ENCODE peak calls at places on chromosomes 12 and 14, in eight cellular contexts. L is tibial nerve, A is activated T-cell treated with anti-CD3 and anti-CD28 coated beads for 1 hour, M is hypothalamus, H is NCI-H1694 treated with DMSO at 0.1 percent for 48 hours, P is iris pigment epithelial cell, S is choroid plexus epithelial cell, W is hepatic stellate cell. X is an unnamed sample.

GRCh38 chr12:50647479-50647878 is 116.4 kb upstream of the ATF1 start:
- DNase-seq in L (no peak), A (no peak), M (no peak), H (no peak), P (peak), S (no peak), W (no peak), X (no peak)

GRCh38 chr14:58296731-58297130 is 1.6 kb upstream of the ARID4A start:
- DNase-seq in L (no peak), A (no peak), M (no peak), H (no peak), P (peak), S (peak), W (peak), X (no peak)

GRCh38 chr12:2739832-2740641 is 54.7 kb upstream of the FKBP4 start:
- DNase-seq in L (no peak), A (no peak), M (peak), H (peak), P (peak), S (peak), W (peak), X (no peak)

GRCh38 chr12:130706311-130706710 is 9.8 kb downstream of the RIMBP2 start:
- DNase-seq in L (no peak), A (no peak), M (no peak), H (no peak), P (no peak), S (no peak), W (no peak), X (no peak)

GRCh38 chr14:34277191-34277590 is 184.8 kb downstream of the SPTSSA start:
- DNase-seq in L (no peak), A (no peak), M (no peak), H (no peak), P (no peak), S (no peak), W (no peak), X (no peak)

GRCh38 chr12:108021129-108021528 is 108.0 kb upstream of the WSCD2 start:
- DNase-seq in L (no peak), A (no peak), M (no peak), H (no peak), P (no peak), S (no peak), W (no peak), X (no peak)

GRCh38 chr12:102740157-102741032 is 176.6 kb downstream of the PAH start:
- DNase-seq in L (no peak), A (no peak), M (no peak), H (peak), P (peak), S (peak), W (no peak), X (no peak)

GRCh38 chr14:51880810-51881580 is 20.6 kb downstream of the GNG2 start:
- DNase-seq in L (no peak), A (no peak), M (no peak), H (no peak), P (peak), S (peak), W (no peak), X (no peak)

GRCh38 chr12:29234552-29234951 is 85.5 kb downstream of the FAR2 start:
- DNase-seq in L (no peak), A (no peak), M (no peak), H (no peak), P (no peak), S (no peak), W (no peak), X (no peak)

GRCh38 chr12:113467514-113468364 is 3.9 kb downstream of the LHX5 start:
- DNase-seq in L (no peak), A (no peak), M (no peak), H (no peak), P (no peak), S (no peak), W (no peak), X (no peak)

GRCh38 chr12:99759467-99759866 is 111.9 kb downstream of the GARIN6 start:
- DNase-seq in L (no peak), A (no peak), M (no peak), H (no peak), P (no peak), S (no peak), W (no peak), X (no peak)

GRCh38 chr12:32290411-32290810 is 108.9 kb upstream of the FGD4 start:
- DNase-seq in L (no peak), A (no peak), M (no peak), H (no peak), P (peak), S (peak), W (peak), X (no peak)

GRCh38 chr12:39003541-39004160 is 98.3 kb upstream of the CPNE8 start:
- DNase-seq in L (no peak), A (no peak), M (no peak), H (no peak), P (no peak), S (no peak), W (no peak), X (no peak)

GRCh38 chr12:22396253-22396652 is 61.7 kb upstream of the ST8SIA1 start:
- DNase-seq in L (no peak), A (no peak), M (no peak), H (no peak), P (no peak), S (no peak), W (no peak), X (no peak)

GRCh38 chr14:106286697-106287290 is 760.4 kb downstream of the TMEM121 start:
- DNase-seq in L (no peak), A (no peak), M (no peak), H (no peak), P (no peak), S (no peak), W (no peak), X (no peak)

GRCh38 chr14:54796961-54797360 is 105.7 kb downstream of the GCH1 start:
- DNase-seq in L (no peak), A (no peak), M (no peak), H (no peak), P (peak), S (peak), W (peak), X (no peak)